ENCODE peak calls at places on chromosome 14, in nine cellular contexts. H is pancreas; F is heart right ventricle; X is PC-9; Y is uterus; Z is right cardiac atrium; P is ovary; U is Panc1; V is CD8-positive, alpha-beta T cell. Q is an unnamed sample.

GRCh38 chr14:99378782-99379214 is 101.9 kb downstream of the SETD3 start:
- DNase-seq in Z (no peak), X (peak; percentile 83), U (no peak), H (no peak), V (no peak), Y (no peak), F (no peak), P (no peak), Q (no peak)

GRCh38 chr14:22849212-22849819 is 12.9 kb downstream of the MMP14 start:
- DNase-seq in Y (peak; percentile 85), F (peak; percentile 45), P (peak; percentile 87), V (no peak), H (no peak), U (no peak), Z (peak; percentile 79), X (no peak), Q (no peak)

GRCh38 chr14:71212093-71212492 is 304.8 kb downstream of the PCNX1 start:
- DNase-seq in H (no peak), Z (no peak), U (no peak), V (no peak), P (no peak), F (no peak), X (no peak), Y (no peak), Q (no peak)

GRCh38 chr14:92615451-92615850 is 101.9 kb downstream of the RIN3 start:
- DNase-seq in P (no peak), H (no peak), Y (no peak), V (peak; percentile 74), Z (no peak), F (no peak), X (peak; percentile 44), U (no peak), Q (peak; percentile 72)

GRCh38 chr14:61549425-61549824 is 145.9 kb upstream of the HIF1A start:
- DNase-seq in Y (no peak), X (no peak), H (no peak), U (no peak), Z (no peak), P (no peak), F (no peak), V (no peak), Q (no peak)

GRCh38 chr14:89206426-89206825 is 210.6 kb downstream of the FOXN3 start:
- DNase-seq in U (no peak), V (no peak), Y (no peak), X (no peak), H (no peak), P (no peak), Z (no peak), F (no peak), Q (no peak)

GRCh38 chr14:22506778-22507351 is 82.2 kb downstream of the DAD1 start:
- DNase-seq in P (no peak), U (no peak), X (no peak), F (no peak), H (no peak), Z (no peak), Y (no peak), V (no peak), Q (peak; percentile 57)

GRCh38 chr14:73286598-73286997 is 49.3 kb downstream of the PAPLN start:
- DNase-seq in X (no peak), Z (no peak), V (no peak), Y (no peak), U (no peak), F (no peak), H (no peak), P (no peak), Q (no peak)

GRCh38 chr14:63276492-63277342 is 42.0 kb downstream of the GPHB5 start:
- DNase-seq in P (no peak), V (no peak), X (peak; percentile 47), Z (no peak), U (peak; percentile 25), F (no peak), H (no peak), Y (no peak), Q (no peak)

GRCh38 chr14:99214701-99215100 is 57.3 kb downstream of the BCL11B start:
- DNase-seq in H (no peak), F (no peak), P (no peak), Y (no peak), V (no peak), Z (no peak), X (no peak), U (no peak), Q (no peak)

GRCh38 chr14:30417121-30417520 is 141.8 kb upstream of the G2E3 start:
- DNase-seq in P (no peak), H (no peak), X (no peak), Z (no peak), F (no peak), Y (no peak), U (no peak), V (no peak), Q (no peak)

GRCh38 chr14:54642950-54643695 is 76.2 kb downstream of the SAMD4A start:
- DNase-seq in Z (no peak), Y (no peak), H (no peak), F (no peak), U (no peak), V (no peak), X (no peak), P (no peak), Q (peak; percentile 21)

GRCh38 chr14:23513005-23513412 is 38.6 kb downstream of the ZFHX2 start:
- DNase-seq in P (no peak), Y (no peak), V (no peak), Z (no peak), H (no peak), F (no peak), X (no peak), U (no peak), Q (no peak)

GRCh38 chr14:95495538-95496025 is 20.9 kb downstream of the SYNE3 start:
- DNase-seq in U (no peak), H (no peak), V (no peak), Z (no peak), Y (no peak), X (no peak), F (no peak), P (no peak), Q (no peak)
- H3K4me1 ChIP-seq in U (peaks cover 26% of the 10 kb centered on the region), H (no peaks in the 10 kb centered on the region), V (peaks cover 28% of the 10 kb centered on the region), Z (peaks cover 20% of the 10 kb centered on the region), Y (peaks cover 22% of the 10 kb centered on the region), X (peaks cover 4% of the 10 kb centered on the region), F (peaks cover 72% of the 10 kb centered on the region), P (peaks cover 13% of the 10 kb centered on the region), Q (peaks cover 22% of the 10 kb centered on the region)

GRCh38 chr14:103433902-103434563 is 48.8 kb downstream of the MARK3 start:
- DNase-seq in P (no peak), H (no peak), U (no peak), Y (no peak), X (no peak), Z (no peak), F (no peak), V (no peak), Q (no peak)

GRCh38 chr14:103434868-103435442 is 49.7 kb downstream of the MARK3 start:
- DNase-seq in P (no peak), Z (no peak), V (no peak), F (peak; percentile 13), Y (no peak), H (no peak), U (no peak), X (no peak), Q (no peak)

GRCh38 chr14:103428732-103429556 is 43.7 kb downstream of the MARK3 start:
- DNase-seq in F (no peak), Z (no peak), H (no peak), X (no peak), P (no peak), U (no peak), Y (no peak), V (no peak), Q (no peak)

GRCh38 chr14:103436533-103436932 is 51.3 kb downstream of the MARK3 start:
- DNase-seq in V (no peak), H (no peak), Y (no peak), F (no peak), Z (no peak), U (no peak), P (no peak), X (peak; percentile 55), Q (no peak)

GRCh38 chr14:103432627-103433026 is 47.4 kb downstream of the MARK3 start:
- DNase-seq in X (no peak), H (no peak), V (no peak), U (no peak), P (no peak), Z (no peak), Y (no peak), F (no peak), Q (no peak)
- H3K9me3 ChIP-seq in X (no peaks in the 10 kb centered on the region), H (no peaks in the 10 kb centered on the region), V (no peaks in the 10 kb centered on the region), U (no peaks in the 10 kb centered on the region), P (no peaks in the 10 kb centered on the region), Z (no peaks in the 10 kb centered on the region), Y (no peaks in the 10 kb centered on the region), F (no peaks in the 10 kb centered on the region), Q (no peaks in the 10 kb centered on the region)

DNA sequence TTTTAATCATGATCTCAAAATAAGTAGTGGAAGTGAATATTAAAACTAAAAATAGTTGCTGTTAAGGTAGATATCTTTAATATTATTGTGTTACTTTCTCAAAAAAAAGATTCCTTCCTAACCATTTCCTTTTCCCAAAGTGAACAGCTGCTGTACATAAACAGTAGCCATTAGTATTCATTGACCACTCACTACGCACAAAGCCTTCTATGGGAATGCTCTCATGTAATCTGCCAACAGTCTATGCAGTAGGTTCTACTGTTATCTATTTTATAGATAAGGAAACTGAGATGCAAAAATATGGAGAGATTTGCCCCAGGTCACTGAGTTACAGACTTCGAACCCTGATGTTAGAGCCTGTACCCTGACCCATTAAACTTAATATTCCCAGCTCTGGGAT is 32.1 kb downstream of the ZFP36L1 start:
- DNase-seq in U (no peak), H (no peak), P (no peak), Y (no peak), V (no peak), Z (no peak), F (no peak), X (no peak), Q (no peak)
- H3K4me1 ChIP-seq in U (no peaks in the 10 kb centered on the region), H (peaks cover 36% of the 10 kb centered on the region), P (peaks cover 44% of the 10 kb centered on the region), Y (peaks cover 21% of the 10 kb centered on the region), V (peaks cover 7% of the 10 kb centered on the region), Z (peaks cover 28% of the 10 kb centered on the region), F (peaks cover 64% of the 10 kb centered on the region), X (peaks cover 7% of the 10 kb centered on the region), Q (peaks cover 7% of the 10 kb centered on the region)

GRCh38 chr14:20167091-20167490 is 23.6 kb upstream of the OR11G2 start:
- DNase-seq in H (no peak), Z (no peak), V (no peak), Y (no peak), F (no peak), X (no peak), U (no peak), P (no peak), Q (no peak)

DNA sequence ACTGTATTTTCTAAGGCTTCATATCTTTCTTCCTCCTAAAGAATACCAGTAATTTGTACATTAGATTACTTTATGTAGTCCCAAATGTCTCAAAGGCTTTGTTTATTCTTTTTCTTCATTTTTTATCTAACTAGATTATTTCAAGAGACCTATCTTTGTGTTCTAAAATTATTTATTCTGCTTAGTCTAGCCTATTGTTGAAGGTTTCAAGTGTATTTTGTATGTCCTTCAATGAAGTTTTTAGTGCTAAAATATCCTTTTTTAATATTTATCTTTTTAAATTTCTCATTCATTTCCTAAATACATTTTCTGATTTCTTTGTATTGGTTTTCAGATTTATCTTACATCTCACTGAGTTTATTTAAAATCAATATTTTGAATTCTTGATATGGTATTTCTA is 25.8 kb downstream of the OR4N5 start:
- DNase-seq in F (no peak), V (no peak), Y (no peak), P (no peak), X (no peak), H (no peak), U (no peak), Z (no peak), Q (no peak)
- H3K9me3 ChIP-seq in F (peaks cover 16% of the 10 kb centered on the region), V (peaks cover 7% of the 10 kb centered on the region), Y (no peaks in the 10 kb centered on the region), P (no peaks in the 10 kb centered on the region), X (no peaks in the 10 kb centered on the region), H (no peaks in the 10 kb centered on the region), U (no peaks in the 10 kb centered on the region), Z (no peaks in the 10 kb centered on the region), Q (no peaks in the 10 kb centered on the region)

GRCh38 chr14:75143761-75144527 is 17.1 kb upstream of the NEK9 start:
- DNase-seq in X (no peak), H (no peak), Z (no peak), F (no peak), P (no peak), U (no peak), Y (no peak), V (no peak), Q (no peak)
- H3K4me1 ChIP-seq in X (no peaks in the 10 kb centered on the region), H (peaks cover 71% of the 10 kb centered on the region), Z (peaks cover 9% of the 10 kb centered on the region), F (peaks cover 92% of the 10 kb centered on the region), P (peaks cover 11% of the 10 kb centered on the region), U (no peaks in the 10 kb centered on the region), Y (peaks cover 5% of the 10 kb centered on the region), V (peaks cover 48% of the 10 kb centered on the region), Q (peaks cover 17% of the 10 kb centered on the region)